ENCODE peak calls at places on chromosomes 2 and 18, in four cellular contexts. I, K, G and M are unnamed samples.

GRCh38 chr2:172806426-172807008 is 70.9 kb downstream of the RAPGEF4 start:
- DNase-seq in G (peak), I (peak), K (no peak), M (peak)

GRCh38 chr2:160469615-160470204 is 23.9 kb downstream of the RBMS1 start:
- DNase-seq in K (no peak), I (no peak), G (no peak), M (no peak)

GRCh38 chr2:222709191-222709891 is 37.9 kb downstream of the MOGAT1 start:
- DNase-seq in G (no peak), K (peak), I (peak), M (no peak)

GRCh38 chr2:186256540-186256939 is 229.5 kb upstream of the ZC3H15 start:
- DNase-seq in K (no peak), G (peak), I (peak), M (no peak)

GRCh38 chr2:119283873-119284331 is 60.3 kb downstream of the STEAP3 start:
- DNase-seq in G (no peak), K (no peak), I (peak), M (no peak)

GRCh38 chr2:8125741-8126691 is 555.8 kb upstream of the ID2 start:
- DNase-seq in G (no peak), K (no peak), I (no peak), M (no peak)

GRCh38 chr2:120857931-120858330 is 122.3 kb downstream of the GLI2 start:
- DNase-seq in G (no peak), I (no peak), K (no peak), M (no peak)

GRCh38 chr2:239523944-239524310 is 123.1 kb upstream of the HDAC4 start:
- DNase-seq in I (no peak), K (no peak), G (no peak), M (no peak)

GRCh38 chr2:122875091-122875651 is 1119.7 kb downstream of the TSN start:
- DNase-seq in K (no peak), G (no peak), I (no peak), M (no peak)

GRCh38 chr18:49933530-49933929 is 120.2 kb upstream of the ACAA2 start:
- DNase-seq in G (no peak), I (no peak), K (no peak), M (no peak)

GRCh38 chr2:229719926-229720652 is 5.7 kb upstream of the DNER start:
- DNase-seq in K (no peak), I (peak), G (no peak), M (no peak)

GRCh38 chr2:197304556-197305011 is 6.0 kb downstream of the ANKRD44 start:
- DNase-seq in K (no peak), I (no peak), G (no peak), M (no peak)

GRCh38 chr2:239905306-239905705 is 119.8 kb downstream of the NDUFA10 start:
- DNase-seq in K (no peak), I (no peak), G (no peak), M (no peak)

GRCh38 chr2:53784431-53784830 is 2.3 kb downstream of the ASB3 start:
- DNase-seq in G (no peak), K (no peak), I (no peak), M (no peak)

GRCh38 chr2:109187711-109188484 is 58.9 kb downstream of the SH3RF3 start:
- DNase-seq in G (no peak), I (no peak), K (no peak), M (no peak)

GRCh38 chr2:144683063-144683740 is 163.3 kb upstream of the ZEB2 start:
- DNase-seq in G (no peak), I (no peak), K (no peak), M (no peak)

GRCh38 chr2:59858540-59858939 is 694.9 kb downstream of the BCL11A start:
- DNase-seq in I (no peak), K (no peak), G (no peak), M (no peak)

GRCh38 chr2:144409241-144409640 is 110.7 kb downstream of the ZEB2 start:
- DNase-seq in G (no peak), I (no peak), K (no peak), M (no peak)

GRCh38 chr2:241217320-241218031 is 29.0 kb downstream of the ANO7 start:
- DNase-seq in G (no peak), K (peak), I (peak), M (peak)

GRCh38 chr2:187129866-187130265 is 280.9 kb upstream of the ZSWIM2 start:
- DNase-seq in I (no peak), G (no peak), K (no peak), M (no peak)

GRCh38 chr18:50594931-50595330 is 35.0 kb downstream of the MAPK4 start:
- DNase-seq in K (no peak), I (no peak), G (no peak), M (no peak)

GRCh38 chr2:1972428-1972827 is 228.1 kb upstream of the PXDN start:
- DNase-seq in I (no peak), K (no peak), G (peak), M (no peak)

GRCh38 chr2:235845245-235845644 is 322.9 kb downstream of the GBX2 start:
- DNase-seq in G (no peak), I (no peak), K (no peak), M (no peak)

GRCh38 chr18:35371412-35372195 is 5.5 kb downstream of the ZNF396 start:
- DNase-seq in G (no peak), K (no peak), I (no peak), M (no peak)

GRCh38 chr18:34991152-34991551 is 50.1 kb upstream of the MAPRE2 start:
- DNase-seq in K (no peak), I (no peak), G (no peak), M (no peak)

GRCh38 chr2:40332096-40332826 is 119.6 kb downstream of the SLC8A1 start:
- DNase-seq in I (no peak), G (no peak), K (no peak), M (no peak)

GRCh38 chr2:118249531-118249930 is 161.3 kb downstream of the INSIG2 start:
- DNase-seq in I (no peak), G (no peak), K (no peak), M (no peak)

GRCh38 chr2:129910446-129911362 is 68.8 kb upstream of the RAB6C start:
- DNase-seq in I (no peak), K (no peak), G (no peak), M (no peak)

GRCh38 chr2:169512525-169512924 is 3.0 kb downstream of the KLHL41 start:
- DNase-seq in K (no peak), G (no peak), I (no peak), M (no peak)

GRCh38 chr18:45361148-45361851 is 254.0 kb upstream of the SLC14A2 start:
- DNase-seq in K (no peak), I (no peak), G (no peak), M (no peak)

GRCh38 chr2:241959751-241960269 is 90.3 kb downstream of the RTP5 start:
- DNase-seq in K (no peak), G (no peak), I (no peak), M (no peak)

GRCh38 chr2:217790681-217791392 is 212.0 kb downstream of the TNS1 start:
- DNase-seq in I (peak), G (no peak), K (no peak), M (no peak)

GRCh38 chr2:121019073-121019472 is 265.9 kb downstream of the TFCP2L1 start:
- DNase-seq in K (no peak), I (no peak), G (no peak), M (no peak)

GRCh38 chr2:88024509-88024908 is 8.2 kb upstream of the RNU2-63P start:
- DNase-seq in K (no peak), G (no peak), I (no peak), M (peak)

GRCh38 chr2:54618646-54619565 is 104.6 kb upstream of the EML6 start:
- DNase-seq in K (no peak), G (no peak), I (no peak), M (no peak)

GRCh38 chr18:6712401-6712800 is 17.1 kb upstream of the ARHGAP28 start:
- DNase-seq in G (no peak), K (no peak), I (no peak), M (no peak)

GRCh38 chr2:1743396-1744150 is 742 bp downstream of the PXDN start:
- DNase-seq in I (no peak), G (peak), K (peak), M (no peak)

GRCh38 chr2:134365356-134365755 is 111.5 kb downstream of the MGAT5 start:
- DNase-seq in I (peak), K (no peak), G (no peak), M (no peak)